ENCODE peak calls at places on chromosome 2, in six cellular contexts. H, L, J, G, P and T are unnamed samples. For H3K9me3, the result is how much of the 10 kb centered on the place peaks cover.

GRCh38 chr2:187360286-187360685 is 87.8 kb downstream of the CALCRL start:
- DNase-seq in H (no peak), L (no peak), J (no peak), G (no peak), P (no peak), T (no peak)

GRCh38 chr2:229348135-229348534 is 77.0 kb upstream of the PID1 start:
- DNase-seq in H (no peak), L (no peak), J (no peak), G (no peak), P (no peak), T (no peak)

GRCh38 chr2:150624001-150624401 is 136.5 kb upstream of the RND3 start:
- DNase-seq in H (no peak), L (no peak), J (no peak), G (no peak), P (no peak), T (no peak)

GRCh38 chr2:234932591-234933168 is 19.1 kb upstream of the SH3BP4 start:
- DNase-seq in H (no peak), L (no peak), J (no peak), G (no peak), P (no peak), T (no peak)

GRCh38 chr2:216590780-216591179 is 42.4 kb upstream of the IGFBP2 start:
- DNase-seq in H (no peak), L (peak), J (peak), G (no peak), P (peak), T (peak)

GRCh38 chr2:10009811-10010781 is 33.3 kb upstream of the KLF11 start:
- DNase-seq in H (no peak), L (peak), J (peak), G (no peak), P (peak), T (peak)

GRCh38 chr2:230230801-230231200 is 5.3 kb downstream of the SP140 start:
- DNase-seq in H (no peak), L (no peak), J (no peak), G (no peak), P (no peak), T (no peak)

GRCh38 chr2:95231723-95232122 is 24.4 kb downstream of the ZNF892 start:
- DNase-seq in H (peak), L (peak), J (peak), G (no peak), P (peak), T (peak)

GRCh38 chr2:42923632-42924425 is 131.4 kb upstream of the HAAO start:
- DNase-seq in H (no peak), L (no peak), J (no peak), G (no peak), P (no peak), T (no peak)

GRCh38 chr2:195124391-195125079 is 532.5 kb upstream of the SLC39A10 start:
- DNase-seq in H (no peak), L (no peak), J (no peak), G (no peak), P (no peak), T (no peak)

GRCh38 chr2:225274751-225275150 is 124.8 kb upstream of the NYAP2 start:
- DNase-seq in H (no peak), L (no peak), J (peak), G (no peak), P (no peak), T (no peak)

GRCh38 chr2:240613781-240614180 is 11.5 kb upstream of the GPR35 start:
- DNase-seq in H (no peak), L (no peak), J (no peak), G (no peak), P (no peak), T (no peak)

GRCh38 chr2:240615409-240615808 is 9.9 kb upstream of the GPR35 start:
- DNase-seq in H (no peak), L (no peak), J (no peak), G (no peak), P (no peak), T (no peak)

GRCh38 chr2:240611601-240612210 is 13.6 kb upstream of the GPR35 start:
- DNase-seq in H (no peak), L (no peak), J (no peak), G (no peak), P (peak), T (no peak)

GRCh38 chr2:240615830-240616547 is 9.3 kb upstream of the GPR35 start:
- DNase-seq in H (no peak), L (no peak), J (no peak), G (no peak), P (peak), T (no peak)

GRCh38 chr2:240614391-240614790 is 10.9 kb upstream of the GPR35 start:
- DNase-seq in H (no peak), L (no peak), J (no peak), G (no peak), P (peak), T (no peak)
- H3K9me3 ChIP-seq in H (under half), L (under half), J (under half), G (under half), P (under half), T (under half)

GRCh38 chr2:27205206-27205605 is 6.6 kb upstream of the ATRAID start:
- DNase-seq in H (no peak), L (no peak), J (no peak), G (no peak), P (no peak), T (no peak)
- H3K9me3 ChIP-seq in H (under half), L (under half), J (under half), G (under half), P (under half), T (under half)

GRCh38 chr2:89844221-89844943 is 1152.9 kb downstream of the RPIA start:
- DNase-seq in H (no peak), L (no peak), J (no peak), G (no peak), P (no peak), T (no peak)
- H3K9me3 ChIP-seq in H (under half), L (under half), J (under half), G (under half), P (under half), T (under half)

GRCh38 chr2:4053769-4054493 is 350.6 kb downstream of the DCDC2C start:
- DNase-seq in H (no peak), L (no peak), J (no peak), G (no peak), P (no peak), T (no peak)

GRCh38 chr2:4049463-4049862 is 346.1 kb downstream of the DCDC2C start:
- DNase-seq in H (no peak), L (no peak), J (no peak), G (no peak), P (no peak), T (no peak)

GRCh38 chr2:4047961-4048891 is 344.9 kb downstream of the DCDC2C start:
- DNase-seq in H (no peak), L (no peak), J (no peak), G (no peak), P (no peak), T (no peak)
- H3K9me3 ChIP-seq in H (under half), L (under half), J (under half), G (under half), P (under half), T (under half)

GRCh38 chr2:124693156-124693555 is 668.1 kb downstream of the CNTNAP5 start:
- DNase-seq in H (no peak), L (no peak), J (no peak), G (no peak), P (no peak), T (no peak)
- H3K9me3 ChIP-seq in H (under half), L (under half), J (under half), G (under half), P (under half), T (under half)

DNA sequence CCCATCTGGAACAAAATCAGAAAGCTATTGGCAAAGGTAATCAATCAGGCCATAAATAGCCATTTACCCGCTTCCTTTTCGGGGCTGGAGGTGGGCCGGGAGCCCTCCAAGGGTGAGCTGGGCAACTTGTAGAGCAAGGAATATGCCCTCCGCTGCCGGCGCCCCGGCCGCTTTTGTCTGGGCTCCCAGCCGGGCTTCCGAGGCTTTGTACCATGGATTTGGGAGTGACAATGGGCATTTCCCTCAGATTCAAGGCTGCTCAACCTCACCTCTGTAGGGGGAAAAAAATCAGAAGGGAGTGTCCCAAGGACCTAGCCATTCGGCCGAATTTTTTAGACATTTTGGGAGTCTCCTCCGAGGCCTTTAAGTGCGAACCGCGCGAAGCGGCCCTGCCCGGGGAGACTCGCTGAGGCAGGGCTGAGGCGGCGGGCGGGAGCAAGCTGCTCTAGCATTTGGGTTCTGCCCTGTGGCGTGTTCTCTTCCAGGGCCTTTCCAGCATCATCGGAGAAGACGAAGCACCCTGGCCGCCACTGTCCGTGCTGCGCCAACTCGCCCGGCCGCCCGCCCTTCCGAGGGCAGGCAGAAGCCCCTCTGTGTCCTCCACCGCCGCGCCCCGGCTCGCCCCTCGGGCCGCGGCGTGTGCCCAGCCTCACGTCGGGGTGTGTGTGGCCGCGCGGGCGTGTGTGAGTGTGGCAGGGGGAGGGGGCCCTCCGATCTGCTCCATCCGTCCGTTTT is 975 bp upstream of the HOXD9 start:
- DNase-seq in H (no peak), L (no peak), J (no peak), G (no peak), P (no peak), T (no peak)
- H3K9me3 ChIP-seq in H (under half), L (under half), J (under half), G (under half), P (under half), T (under half)

GRCh38 chr2:112829247-112829646 is 7.3 kb downstream of the IL1B start:
- DNase-seq in H (no peak), L (no peak), J (no peak), G (no peak), P (no peak), T (no peak)
- H3K9me3 ChIP-seq in H (under half), L (under half), J (under half), G (under half), P (under half), T (under half)

DNA sequence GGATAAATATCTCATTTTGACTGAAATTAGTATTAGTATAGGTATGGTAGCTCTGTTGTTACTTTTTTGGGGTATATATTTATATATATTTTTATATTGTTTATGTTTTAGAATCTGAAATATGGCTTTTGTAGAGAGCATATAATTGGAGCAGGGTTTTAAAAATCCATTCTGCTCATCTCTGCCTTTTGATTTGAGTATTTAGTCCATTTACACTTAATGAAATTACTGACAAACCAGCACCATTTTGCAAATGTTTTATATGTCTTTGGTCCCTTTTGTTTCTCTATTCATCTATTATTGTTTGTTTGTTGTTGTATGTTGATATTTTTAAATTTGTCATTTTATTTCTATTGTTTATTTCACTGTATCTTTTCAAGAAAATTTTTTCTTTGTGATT is 30.7 kb downstream of the PTPN4 start:
- DNase-seq in H (no peak), L (no peak), J (no peak), G (no peak), P (no peak), T (no peak)
- H3K9me3 ChIP-seq in H (under half), L (under half), J (under half), G (under half), P (under half), T (under half)

GRCh38 chr2:31688282-31688681 is 107.5 kb upstream of the SRD5A2 start:
- DNase-seq in H (no peak), L (no peak), J (peak), G (no peak), P (no peak), T (no peak)

GRCh38 chr2:31696068-31696467 is 115.3 kb upstream of the SRD5A2 start:
- DNase-seq in H (no peak), L (no peak), J (no peak), G (no peak), P (no peak), T (no peak)

GRCh38 chr2:31694444-31694843 is 113.7 kb upstream of the SRD5A2 start:
- DNase-seq in H (no peak), L (no peak), J (no peak), G (no peak), P (no peak), T (no peak)

DNA sequence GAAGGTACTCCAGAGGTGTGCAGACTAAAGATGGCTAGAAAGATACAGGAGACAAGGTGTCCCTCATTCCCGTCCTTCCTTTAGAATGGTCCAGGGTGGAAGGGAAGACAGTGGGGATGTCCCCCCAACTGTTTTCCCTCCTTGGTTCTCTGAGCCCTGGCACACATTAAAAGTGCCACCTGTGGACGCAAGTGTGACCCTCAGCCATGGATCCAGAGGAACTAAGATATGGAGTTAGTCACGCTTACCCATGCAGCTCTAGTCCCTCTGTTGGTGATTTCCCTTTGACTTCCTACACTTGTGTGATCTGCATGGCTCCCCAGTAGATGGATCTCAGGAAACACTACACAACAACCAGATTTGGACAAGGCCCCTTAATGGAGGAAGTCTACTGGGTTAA is 113.1 kb upstream of the SRD5A2 start:
- DNase-seq in H (no peak), L (no peak), J (no peak), G (no peak), P (no peak), T (no peak)
- H3K9me3 ChIP-seq in H (under half), L (half or more), J (under half), G (under half), P (under half), T (half or more)

DNA sequence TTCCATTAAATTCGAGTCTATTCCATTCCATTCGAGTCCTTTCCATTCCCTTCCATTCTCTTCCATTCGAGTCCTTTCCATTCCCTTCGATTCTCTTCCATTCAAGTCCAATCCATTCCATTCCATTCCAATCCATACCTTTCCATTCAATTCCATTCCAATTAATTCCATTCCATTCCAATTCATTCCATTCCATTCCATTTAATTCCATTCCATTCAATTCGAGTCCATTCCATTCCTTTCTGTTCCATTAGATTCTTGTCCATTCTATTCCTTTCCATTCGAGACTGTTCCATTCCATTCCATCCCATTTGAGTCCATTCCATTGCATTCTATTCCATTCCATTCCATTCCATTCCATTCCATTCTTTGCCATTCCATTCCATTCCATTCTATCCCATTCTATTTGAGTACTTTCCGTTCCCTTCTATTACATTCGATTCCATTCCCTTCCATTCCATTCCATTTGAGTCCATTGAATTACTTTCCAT is 1130.0 kb downstream of the RPIA start:
- DNase-seq in H (no peak), L (no peak), J (no peak), G (no peak), P (no peak), T (no peak)
- H3K9me3 ChIP-seq in H (under half), L (half or more), J (under half), G (under half), P (under half), T (under half)